ENCODE peak calls at places on chromosome 3, in nine cellular contexts. V is mucosa of descending colon, A is lower lobe of right lung, W is keratinocyte, N is neural progenitor cell, Y is esophagus muscularis mucosa, M is PC-3, I is kidney epithelial cell, J is pancreas. H is an unnamed sample. For H3K36me3, the result is how much of the 10 kb centered on the place peaks cover.

GRCh38 chr3:16884084-16884747 is 539 bp upstream of the PLCL2 start:
- DNase-seq in W (no peak), I (no peak), Y (no peak), A (peak), J (peak), N (peak), V (peak), M (peak), H (no peak)

GRCh38 chr3:126538316-126538715 is 14.4 kb downstream of the CHST13 start:
- DNase-seq in A (peak), W (no peak), M (no peak), Y (no peak), V (peak), N (no peak), J (peak), I (no peak), H (no peak)

GRCh38 chr3:116057403-116058006 is 387.8 kb downstream of the LSAMP start:
- DNase-seq in M (no peak), V (no peak), N (no peak), A (no peak), W (no peak), Y (no peak), I (peak), J (no peak), H (no peak)

GRCh38 chr3:16855497-16855896 is 29.3 kb upstream of the PLCL2 start:
- DNase-seq in J (no peak), Y (no peak), I (no peak), W (no peak), M (no peak), N (no peak), A (no peak), V (no peak), H (no peak)

GRCh38 chr3:154040283-154040682 is 80.9 kb upstream of the ARHGEF26 start:
- DNase-seq in A (no peak), W (peak), M (peak), J (no peak), N (no peak), V (no peak), I (no peak), Y (no peak), H (no peak)

GRCh38 chr3:1251282-1252060 is 158.6 kb downstream of the CNTN6 start:
- DNase-seq in I (peak), M (no peak), N (no peak), A (no peak), Y (no peak), W (no peak), J (no peak), V (no peak), H (no peak)

GRCh38 chr3:146246493-146246892 is 4.4 kb downstream of the PLSCR4 start:
- DNase-seq in N (no peak), I (no peak), Y (no peak), J (no peak), M (no peak), A (no peak), W (no peak), V (no peak), H (no peak)

GRCh38 chr3:8733332-8734094 is at the start of gene CAV3:
- DNase-seq in W (no peak), A (no peak), N (no peak), I (no peak), Y (no peak), M (no peak), V (no peak), J (no peak), H (no peak)

GRCh38 chr3:142998439-142998838 is 2.9 kb upstream of the U2SURP start:
- DNase-seq in Y (no peak), A (no peak), N (no peak), J (no peak), V (no peak), M (no peak), I (no peak), W (no peak), H (no peak)

GRCh38 chr3:177468816-177469590 is 271.7 kb upstream of the TBL1XR1 start:
- DNase-seq in Y (no peak), V (no peak), W (no peak), N (no peak), I (no peak), M (peak), J (no peak), A (no peak), H (no peak)

GRCh38 chr3:148532326-148532725 is 165.4 kb upstream of the AGTR1 start:
- DNase-seq in I (no peak), W (no peak), A (no peak), Y (no peak), M (no peak), V (no peak), N (no peak), J (no peak), H (no peak)

GRCh38 chr3:149131594-149131993 is 2.2 kb downstream of the HPS3 start:
- DNase-seq in V (no peak), M (no peak), A (no peak), Y (no peak), N (no peak), W (no peak), J (no peak), I (no peak), H (no peak)

GRCh38 chr3:40853474-40853873 is 328.7 kb downstream of the ZNF621 start:
- DNase-seq in A (no peak), J (no peak), V (no peak), M (no peak), I (no peak), W (no peak), Y (peak), N (no peak), H (no peak)

GRCh38 chr3:186969607-186970006 is 39.3 kb downstream of the ST6GAL1 start:
- DNase-seq in V (no peak), Y (no peak), N (no peak), W (no peak), M (no peak), I (no peak), J (no peak), A (no peak), H (no peak)

GRCh38 chr3:53079147-53079546 is 33.3 kb upstream of the SFMBT1 start:
- DNase-seq in Y (no peak), A (no peak), W (no peak), M (no peak), N (no peak), V (no peak), I (no peak), J (peak), H (no peak)

GRCh38 chr3:170424879-170425278 is 6.2 kb downstream of the CLDN11 start:
- DNase-seq in N (no peak), J (no peak), V (no peak), I (no peak), A (no peak), W (no peak), Y (no peak), M (no peak), H (no peak)

GRCh38 chr3:152071924-152072323 is 196.8 kb upstream of the MBNL1 start:
- DNase-seq in I (no peak), N (peak), W (no peak), J (no peak), Y (no peak), A (no peak), M (peak), V (no peak), H (no peak)

GRCh38 chr3:123751478-123751877 is 132.7 kb downstream of the MYLK start:
- DNase-seq in W (no peak), J (no peak), A (no peak), Y (peak), V (no peak), M (no peak), N (no peak), I (no peak), H (peak)

GRCh38 chr3:197468167-197468566 is 87.6 kb downstream of the BDH1 start:
- DNase-seq in I (no peak), W (no peak), V (no peak), Y (no peak), M (no peak), A (no peak), J (no peak), N (no peak), H (no peak)

GRCh38 chr3:19885468-19885867 is 48.5 kb downstream of the EFHB start:
- DNase-seq in W (no peak), Y (no peak), A (no peak), V (no peak), N (peak), J (no peak), M (peak), I (no peak), H (no peak)

GRCh38 chr3:172129534-172129867 is 90.1 kb downstream of the FNDC3B start:
- DNase-seq in Y (no peak), N (no peak), A (no peak), W (no peak), M (no peak), I (no peak), J (no peak), V (no peak), H (no peak)

GRCh38 chr3:11622846-11623550 is 20.7 kb downstream of the VGLL4 start:
- DNase-seq in A (no peak), V (no peak), J (no peak), I (no peak), Y (no peak), M (no peak), W (no peak), N (no peak), H (no peak)
- H3K4me3 ChIP-seq in A (no peak), V (no peak), J (no peak), I (no peak), Y (no peak), M (no peak), W (no peak), N (no peak), H (no peak)

DNA sequence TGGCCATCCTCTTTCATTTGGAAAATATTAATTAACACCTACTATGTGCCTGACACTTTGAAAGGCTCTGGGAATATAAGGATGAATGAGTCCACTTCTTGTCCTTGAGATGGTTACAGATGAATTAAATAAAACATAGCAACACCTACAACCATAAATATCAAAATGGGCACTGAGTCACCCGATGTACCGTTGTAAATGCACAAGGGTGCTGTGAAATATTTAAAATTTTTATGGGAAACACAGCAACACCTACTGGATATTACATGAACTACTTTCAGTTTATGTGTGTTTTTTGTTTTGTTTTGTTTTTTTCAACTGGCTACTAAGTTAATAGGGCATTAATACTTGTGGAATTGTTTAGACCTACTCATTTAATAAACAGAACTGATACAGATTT is 239.0 kb upstream of the NAALADL2 start:
- DNase-seq in M (peak), I (no peak), Y (no peak), N (no peak), W (no peak), V (no peak), J (no peak), A (no peak), H (no peak)
- TF ChIP-seq CTCF in M (peak), I (peak), Y (peak), N (peak), W (no peak), V (no peak), J (no peak), A (no peak), H (no peak)

DNA sequence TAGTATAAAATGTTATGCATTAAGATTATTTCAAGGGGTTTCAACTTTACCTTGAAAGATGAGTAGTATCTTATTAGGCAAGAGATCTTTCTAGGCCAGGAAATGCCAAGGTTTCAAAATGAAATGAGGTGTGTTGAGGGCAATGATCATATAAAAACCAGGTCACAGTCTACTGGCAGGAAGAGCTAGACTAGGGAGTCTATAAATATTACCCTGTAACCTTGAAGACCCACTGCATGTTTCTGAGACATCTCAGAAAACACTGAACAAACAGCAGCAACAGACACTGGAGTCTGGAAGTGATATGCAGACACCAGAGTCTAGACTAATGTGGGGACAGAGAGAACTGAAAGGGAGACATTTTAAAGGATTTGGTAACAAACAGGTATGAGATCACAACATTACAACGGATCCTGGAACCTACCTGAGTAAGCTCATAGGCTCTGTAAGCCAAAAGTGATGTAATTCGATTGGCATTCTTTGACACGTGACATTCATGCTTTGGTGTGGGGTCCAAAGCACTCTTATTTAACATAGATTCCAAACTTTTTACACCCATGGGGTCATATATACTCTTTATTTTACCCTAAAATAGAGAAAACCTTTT is 15.0 kb downstream of the TASOR start:
- DNase-seq in Y (no peak), V (no peak), M (peak), N (no peak), J (no peak), I (no peak), W (no peak), A (no peak), H (no peak)
- H3K36me3 ChIP-seq in Y (half or more), V (under half), M (half or more), N (under half), J (under half), I (under half), W (under half), A (half or more), H (under half)

GRCh38 chr3:39192490-39193092 is at the start of gene XIRP1:
- DNase-seq in N (no peak), J (no peak), I (no peak), A (no peak), Y (no peak), V (no peak), M (no peak), W (no peak), H (no peak)

GRCh38 chr3:39191773-39192172 is 622 bp downstream of the XIRP1 start:
- DNase-seq in I (no peak), M (no peak), J (no peak), A (no peak), W (no peak), N (no peak), Y (no peak), V (no peak), H (no peak)

GRCh38 chr3:39190281-39191025 is 1.9 kb downstream of the XIRP1 start:
- DNase-seq in I (no peak), Y (no peak), J (no peak), A (no peak), M (no peak), W (no peak), V (no peak), N (no peak), H (no peak)

GRCh38 chr3:39189648-39190269 is 2.6 kb downstream of the XIRP1 start:
- DNase-seq in Y (no peak), A (peak), W (no peak), V (no peak), M (peak), N (peak), J (no peak), I (no peak), H (no peak)

GRCh38 chr3:39191103-39191502 is 1.3 kb downstream of the XIRP1 start:
- DNase-seq in A (no peak), I (no peak), W (no peak), Y (no peak), V (no peak), M (no peak), J (no peak), N (peak), H (no peak)
- H3K4me3 ChIP-seq in A (no peak), I (no peak), W (no peak), Y (no peak), V (no peak), M (no peak), J (no peak), N (no peak), H (no peak)

DNA sequence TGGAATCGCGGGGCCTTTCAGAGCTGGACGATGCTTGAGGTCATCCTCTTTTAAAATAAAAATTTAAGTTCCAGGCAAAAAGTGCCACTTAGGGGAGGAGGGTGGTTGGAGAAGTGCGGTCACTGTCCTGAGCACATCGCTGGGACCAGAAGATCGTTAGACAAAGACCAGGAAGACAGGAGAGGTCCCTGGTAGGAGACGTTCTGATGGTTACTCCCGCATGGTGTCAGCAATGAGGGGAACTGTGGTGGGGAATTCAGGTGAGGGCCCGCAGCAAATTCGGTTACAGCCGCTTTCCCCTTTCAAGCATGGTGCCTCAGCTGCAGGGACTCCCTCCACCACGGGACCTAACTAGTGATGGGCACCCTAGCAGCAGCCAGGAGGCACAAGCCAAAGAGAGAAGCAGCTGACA is 1.0 kb upstream of the ISY1 start:
- DNase-seq in Y (no peak), J (no peak), I (no peak), N (peak), V (no peak), W (no peak), M (peak), A (no peak), H (no peak)
- TF ChIP-seq CTCF in Y (no peak), J (no peak), I (no peak), N (no peak), V (no peak), W (no peak), M (peak), A (no peak), H (no peak)